ENCODE peak calls at places on chromosomes 16 and 17, in eight cellular contexts. R is heart right ventricle, E is left ventricle myocardium inferior, S is cardiac muscle cell, M is mesendoderm, V is iPS DF 6.9, Q is H1, T is A549. D is an unnamed sample. For H3K4me1, the result is how much of the 10 kb centered on the place peaks cover.

GRCh38 chr16:89711601-89712475 is 8.9 kb downstream of the VPS9D1 start:
- DNase-seq in R (no peak), E (no peak), S (peak), M (peak), V (no peak), Q (peak), T (peak), D (peak)

GRCh38 chr17:81832608-81833159 is 407 bp downstream of the MCRIP1 start:
- DNase-seq in R (no peak), E (peak), S (peak), M (no peak), V (no peak), Q (peak), T (no peak), D (no peak)

GRCh38 chr17:21177401-21177800 is 36.6 kb downstream of the TMEM11 start:
- DNase-seq in R (no peak), E (no peak), S (no peak), M (no peak), V (no peak), Q (no peak), T (no peak), D (no peak)

GRCh38 chr17:7204335-7204734 is 15.3 kb downstream of the DLG4 start:
- DNase-seq in R (no peak), E (no peak), S (no peak), M (no peak), V (no peak), Q (no peak), T (no peak), D (no peak)

GRCh38 chr17:44922136-44922535 is 6.8 kb upstream of the GFAP start:
- DNase-seq in R (no peak), E (no peak), S (no peak), M (no peak), V (no peak), Q (no peak), T (no peak), D (no peak)

GRCh38 chr16:1309888-1310831 is 724 bp downstream of the UBE2I start:
- DNase-seq in R (peak), E (peak), S (peak), M (no peak), V (no peak), Q (no peak), T (no peak), D (peak)

GRCh38 chr17:45809484-45809883 is 25.4 kb downstream of the CRHR1 start:
- DNase-seq in R (no peak), E (no peak), S (no peak), M (no peak), V (no peak), Q (no peak), T (no peak), D (no peak)

GRCh38 chr16:78609542-78610253 is 510.2 kb downstream of the WWOX start:
- DNase-seq in R (no peak), E (no peak), S (no peak), M (no peak), V (no peak), Q (no peak), T (no peak), D (no peak)

GRCh38 chr17:57898487-57899311 is 48.9 kb upstream of the MRPS23 start:
- DNase-seq in R (peak), E (peak), S (peak), M (peak), V (no peak), Q (peak), T (no peak), D (peak)

GRCh38 chr16:88088161-88088581 is 136.9 kb downstream of the BANP start:
- DNase-seq in R (no peak), E (peak), S (no peak), M (no peak), V (no peak), Q (no peak), T (no peak), D (no peak)

GRCh38 chr17:4658478-4659305 is 17.2 kb upstream of the ALOX15 start:
- DNase-seq in R (no peak), E (no peak), S (peak), M (no peak), V (no peak), Q (no peak), T (no peak), D (no peak)

GRCh38 chr17:82065638-82066303 is at the start of gene DUS1L:
- DNase-seq in R (peak), E (peak), S (peak), M (peak), V (no peak), Q (peak), T (peak), D (peak)

GRCh38 chr17:81390029-81390428 is 5.2 kb upstream of the BAHCC1 start:
- DNase-seq in R (no peak), E (no peak), S (no peak), M (peak), V (no peak), Q (no peak), T (no peak), D (no peak)

GRCh38 chr16:77885596-77886295 is 97.4 kb downstream of the VAT1L start:
- DNase-seq in R (no peak), E (no peak), S (no peak), M (no peak), V (no peak), Q (no peak), T (no peak), D (no peak)

GRCh38 chr16:86925067-86925791 is 346.9 kb downstream of the FOXL1 start:
- DNase-seq in R (no peak), E (no peak), S (peak), M (no peak), V (no peak), Q (no peak), T (no peak), D (no peak)

GRCh38 chr16:5054876-5055865 is 10.6 kb downstream of the C16orf89 start:
- DNase-seq in R (no peak), E (no peak), S (no peak), M (no peak), V (no peak), Q (no peak), T (no peak), D (no peak)

GRCh38 chr17:49482144-49482817 is 12.8 kb upstream of the NGFR start:
- DNase-seq in R (no peak), E (no peak), S (no peak), M (no peak), V (no peak), Q (no peak), T (peak), D (no peak)

GRCh38 chr16:70683146-70683944 is 2.5 kb downstream of the MTSS2 start:
- DNase-seq in R (no peak), E (no peak), S (no peak), M (no peak), V (no peak), Q (no peak), T (no peak), D (no peak)
- H3K27ac ChIP-seq in R (peak), E (peak), S (no peak), M (no peak), V (no peak), Q (no peak), T (peak), D (no peak)

GRCh38 chr17:14015286-14015685 is 54.0 kb upstream of the COX10 start:
- DNase-seq in R (no peak), E (no peak), S (no peak), M (no peak), V (no peak), Q (no peak), T (no peak), D (no peak)
- H3K4me3 ChIP-seq in R (no peak), E (no peak), S (no peak), M (no peak), V (no peak), Q (no peak), T (no peak), D (no peak)

DNA sequence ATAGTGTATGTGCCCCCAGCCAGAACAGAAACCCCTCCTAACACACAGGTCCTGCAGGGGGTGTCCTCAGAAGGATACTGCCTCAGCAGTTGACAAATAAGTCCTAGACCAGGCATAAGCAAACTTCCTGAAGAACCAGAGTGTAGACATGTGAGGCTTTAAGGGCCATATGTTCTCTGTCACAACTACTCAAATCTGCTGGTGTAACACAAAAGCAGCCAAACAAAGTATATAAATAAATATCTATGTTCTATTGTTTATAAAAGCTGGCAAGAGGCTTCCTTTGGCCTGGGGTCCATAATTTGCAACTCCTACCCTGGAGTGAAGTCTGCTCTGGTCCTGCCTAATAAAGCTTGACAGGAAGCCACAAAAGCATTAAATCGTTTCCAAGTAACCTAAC is 9.9 kb downstream of the FAM83G start:
- DNase-seq in R (no peak), E (no peak), S (peak), M (no peak), V (no peak), Q (no peak), T (no peak), D (no peak)
- H3K4me1 ChIP-seq in R (under half), E (under half), S (under half), M (under half), V (under half), Q (under half), T (under half), D (under half)

GRCh38 chr16:75096730-75097129 is 19.9 kb downstream of the LDHD start:
- DNase-seq in R (no peak), E (no peak), S (no peak), M (peak), V (peak), Q (peak), T (no peak), D (peak)
- H3K27ac ChIP-seq in R (no peak), E (no peak), S (no peak), M (no peak), V (no peak), Q (no peak), T (no peak), D (no peak)

GRCh38 chr16:21116148-21116693 is 34.4 kb downstream of the DNAH3 start:
- DNase-seq in R (no peak), E (no peak), S (peak), M (peak), V (no peak), Q (no peak), T (no peak), D (no peak)
- H3K4me3 ChIP-seq in R (peak), E (peak), S (no peak), M (no peak), V (no peak), Q (no peak), T (no peak), D (no peak)

GRCh38 chr16:81106826-81107503 is 10.8 kb upstream of the GCSH start:
- DNase-seq in R (no peak), E (no peak), S (peak), M (no peak), V (no peak), Q (no peak), T (no peak), D (no peak)
- H3K4me1 ChIP-seq in R (under half), E (under half), S (under half), M (under half), V (under half), Q (under half), T (under half), D (under half)

GRCh38 chr17:27245230-27245696 is 48.7 kb upstream of the WSB1 start:
- DNase-seq in R (peak), E (peak), S (peak), M (peak), V (peak), Q (peak), T (peak), D (peak)
- H3K27ac ChIP-seq in R (peak), E (peak), S (no peak), M (no peak), V (no peak), Q (no peak), T (peak), D (peak)

D was measured in lung.